ENCODE peak calls at places on chromosomes 12 and 14, in seven cellular contexts. I is DND-41, G is endodermal cell, A is cardiac muscle cell, V is adrenal gland, S is lower lobe of right lung, F is Peyer's patch. P is an unnamed sample.

GRCh38 chr12:48281811-48282210 is 68.9 kb downstream of the ZNF641 start:
- DNase-seq in I (no peak), G (no peak), A (no peak), V (no peak), S (no peak), F (no peak), P (no peak)

GRCh38 chr12:56377310-56377988 is 14.8 kb upstream of the APOF start:
- DNase-seq in I (no peak), G (peak; percentile 67), A (no peak), V (no peak), S (no peak), F (no peak), P (no peak)

GRCh38 chr12:27644446-27644845 is 51.8 kb upstream of the REP15 start:
- DNase-seq in I (no peak), G (no peak), A (peak; percentile 77), V (no peak), S (no peak), F (no peak), P (no peak)

GRCh38 chr12:108779998-108780688 is 48.8 kb upstream of the CORO1C start:
- DNase-seq in I (no peak), G (no peak), A (peak; percentile 67), V (no peak), S (no peak), F (no peak), P (no peak)

GRCh38 chr12:106585862-106586534 is 3.2 kb downstream of the RFX4 start:
- DNase-seq in I (no peak), G (peak; percentile 91), A (no peak), V (no peak), S (no peak), F (no peak), P (no peak)

GRCh38 chr12:80101126-80101525 is 1.8 kb downstream of the OTOGL start:
- DNase-seq in I (no peak), G (no peak), A (no peak), V (no peak), S (no peak), F (no peak), P (no peak)

GRCh38 chr14:34018125-34018524 is 67.3 kb upstream of the EGLN3 start:
- DNase-seq in I (no peak), G (no peak), A (no peak), V (no peak), S (no peak), F (no peak), P (no peak)

GRCh38 chr12:98838282-98838681 is 193.2 kb downstream of the APAF1 start:
- DNase-seq in I (no peak), G (peak; percentile 76), A (no peak), V (no peak), S (no peak), F (no peak), P (no peak)

GRCh38 chr12:62799126-62799736 is 135.7 kb downstream of the PPM1H start:
- DNase-seq in I (peak; percentile 75), G (peak; percentile 97), A (peak; percentile 87), V (peak; percentile 46), S (no peak), F (peak; percentile 47), P (no peak)

GRCh38 chr12:108884116-108885012 is 4.5 kb downstream of the DAO start:
- DNase-seq in I (peak; percentile 59), G (peak; percentile 93), A (peak; percentile 46), V (peak; percentile 51), S (peak; percentile 83), F (peak; percentile 55), P (no peak)

GRCh38 chr14:68785817-68786490 is 6.9 kb downstream of the ZFP36L1 start:
- DNase-seq in I (no peak), G (peak; percentile 53), A (peak; percentile 68), V (no peak), S (no peak), F (peak; percentile 39), P (no peak)

GRCh38 chr12:105933671-105934665 is 204.8 kb downstream of the NUAK1 start:
- DNase-seq in I (no peak), G (no peak), A (peak; percentile 95), V (peak; percentile 28), S (no peak), F (no peak), P (peak; percentile 71)

GRCh38 chr14:85263916-85264315 is 266.0 kb upstream of the FLRT2 start:
- DNase-seq in I (no peak), G (no peak), A (no peak), V (no peak), S (no peak), F (no peak), P (no peak)

GRCh38 chr14:105196228-105196960 is 15.3 kb upstream of the NUDT14 start:
- DNase-seq in I (no peak), G (peak; percentile 89), A (no peak), V (no peak), S (peak; percentile 64), F (no peak), P (no peak)

GRCh38 chr12:56126732-56127239 is 1.3 kb upstream of the ESYT1 start:
- DNase-seq in I (no peak), G (no peak), A (no peak), V (no peak), S (no peak), F (no peak), P (no peak)

GRCh38 chr12:90909069-90909676 is 45.8 kb downstream of the CCER1 start:
- DNase-seq in I (peak; percentile 5), G (peak; percentile 79), A (peak; percentile 65), V (peak; percentile 20), S (no peak), F (no peak), P (no peak)

GRCh38 chr12:124356221-124356620 is 61.3 kb downstream of the RFLNA start:
- DNase-seq in I (no peak), G (no peak), A (no peak), V (no peak), S (no peak), F (no peak), P (no peak)

GRCh38 chr12:31363826-31364225 is 37.9 kb upstream of the SINHCAF start:
- DNase-seq in I (no peak), G (no peak), A (no peak), V (no peak), S (no peak), F (no peak), P (no peak)

GRCh38 chr14:65485516-65485915 is 73.0 kb downstream of the FUT8 start:
- DNase-seq in I (no peak), G (peak; percentile 56), A (no peak), V (no peak), S (no peak), F (no peak), P (no peak)

GRCh38 chr14:67675219-67675582 is 769 bp upstream of the VTI1B start:
- DNase-seq in I (no peak), G (no peak), A (no peak), V (no peak), S (no peak), F (no peak), P (no peak)

GRCh38 chr14:59849371-59850130 is 21.0 kb downstream of the RTN1 start:
- DNase-seq in I (no peak), G (no peak), A (no peak), V (no peak), S (no peak), F (no peak), P (no peak)

GRCh38 chr14:75246546-75247285 is 31.9 kb upstream of the FOS start:
- DNase-seq in I (no peak), G (no peak), A (no peak), V (no peak), S (peak; percentile 9), F (no peak), P (no peak)

GRCh38 chr12:89319111-89319510 is 33.2 kb downstream of the DUSP6 start:
- DNase-seq in I (no peak), G (no peak), A (peak; percentile 75), V (no peak), S (no peak), F (no peak), P (no peak)

DNA sequence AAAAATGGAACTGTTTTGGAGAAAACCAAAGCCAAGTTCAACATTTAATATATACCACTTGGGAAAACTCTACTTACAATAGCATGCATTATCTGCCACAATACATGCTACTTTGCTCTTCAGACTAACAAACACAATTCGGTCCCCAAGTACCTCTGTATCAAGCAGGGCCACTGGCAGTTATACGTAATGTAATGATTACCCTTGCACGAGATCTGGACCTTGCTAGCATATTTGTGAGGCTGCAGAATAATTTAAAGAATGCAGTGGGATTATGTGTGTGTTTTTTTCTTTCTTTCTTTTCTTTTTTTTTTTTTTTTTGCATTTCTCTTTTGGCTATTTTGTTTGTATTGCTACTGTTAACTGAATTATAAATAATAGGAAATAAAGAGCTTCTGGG is 22.8 kb upstream of the PYGL start:
- DNase-seq in I (no peak), G (no peak), A (peak; percentile 13), V (no peak), S (no peak), F (no peak), P (no peak)
- H3K4me1 ChIP-seq in I (no peaks in the 10 kb centered on the region), G (no peaks in the 10 kb centered on the region), A (no peaks in the 10 kb centered on the region), V (peaks cover 14% of the 10 kb centered on the region), S (peaks cover 12% of the 10 kb centered on the region), F (no peaks in the 10 kb centered on the region), P (peaks cover 6% of the 10 kb centered on the region)

GRCh38 chr14:102234331-102235264 is 70.4 kb downstream of the MOK start:
- DNase-seq in I (no peak), G (peak; percentile 53), A (peak; percentile 55), V (no peak), S (no peak), F (no peak), P (no peak)
- H3K4me3 ChIP-seq in I (no peak overlapping the region), G (no peak overlapping the region), A (no peak overlapping the region), V (no peak overlapping the region), S (no peak overlapping the region), F (no peak overlapping the region), P (no peak overlapping the region)

DNA sequence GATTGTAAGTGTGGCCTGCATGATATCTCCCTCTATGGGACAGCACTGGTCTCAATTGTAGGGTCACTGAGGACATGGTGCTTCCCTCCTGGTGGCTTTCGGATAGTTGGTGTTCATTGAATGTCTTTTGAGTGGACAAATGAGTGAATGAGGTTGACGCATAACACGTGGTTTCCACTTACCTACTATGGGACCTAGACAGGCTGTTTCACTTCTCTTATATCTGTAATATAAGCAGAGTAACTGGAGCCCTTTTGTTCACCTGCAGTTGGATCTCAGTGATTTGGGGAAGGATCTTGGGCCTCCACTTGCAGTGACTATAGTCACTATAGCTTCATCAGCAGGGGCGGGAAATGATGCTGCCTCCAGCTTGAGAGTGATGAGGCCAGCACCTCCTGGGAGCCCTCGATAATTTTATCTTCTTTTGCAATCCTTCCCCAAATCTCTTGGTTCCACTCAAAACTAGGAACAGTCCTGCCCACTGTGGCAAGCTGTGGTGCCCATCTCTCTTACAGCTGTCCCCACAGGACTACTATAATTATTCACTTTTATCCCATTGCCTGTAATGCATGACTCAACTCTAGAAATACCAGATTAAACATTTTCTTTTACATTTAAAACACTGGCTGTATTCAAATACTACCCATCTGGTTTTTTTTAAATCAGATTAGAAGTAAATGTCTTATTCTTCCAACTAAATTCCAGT is 242.9 kb downstream of the CHST11 start:
- DNase-seq in I (no peak), G (no peak), A (peak; percentile 15), V (no peak), S (no peak), F (no peak), P (peak; percentile 34)
- TF ChIP-seq CTCF in I (no peak), G (peak; percentile 27), A (no peak), V (no peak), S (no peak), F (no peak), P (no peak)

DNA sequence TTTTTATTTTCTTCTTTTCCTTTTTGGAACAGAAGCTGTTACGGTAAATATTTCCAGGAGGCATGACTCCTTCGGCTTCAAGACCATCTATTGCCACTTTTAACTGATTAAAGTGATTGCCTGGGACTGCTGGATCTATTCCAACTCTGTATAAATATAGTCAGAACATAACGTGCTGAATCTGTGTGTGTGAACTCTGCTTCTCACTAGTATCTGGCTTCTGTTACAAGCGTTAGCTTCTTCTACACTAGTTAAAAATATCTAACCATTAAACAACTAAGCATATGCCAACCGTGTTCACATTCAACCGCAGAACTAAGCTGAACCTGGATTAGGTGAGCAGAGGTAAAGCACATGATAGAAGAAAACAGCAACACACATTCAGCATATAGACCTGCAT is 49.0 kb downstream of the TMTC1 start:
- DNase-seq in I (no peak), G (no peak), A (no peak), V (no peak), S (no peak), F (no peak), P (no peak)
- H3K4me1 ChIP-seq in I (no peaks in the 10 kb centered on the region), G (no peaks in the 10 kb centered on the region), A (peaks cover 30% of the 10 kb centered on the region), V (peaks cover 28% of the 10 kb centered on the region), S (peaks cover 9% of the 10 kb centered on the region), F (no peaks in the 10 kb centered on the region), P (peaks cover 51% of the 10 kb centered on the region)